ENCODE peak calls at places on chromosomes 6 and 20, in eight cellular contexts. O is ovary, K is brain pericyte, T is neuronal stem cell, E is Right ventricle myocardium superior, C is EH, S is NCI-H1092 treated with DMSO at 0.1 percent for 48 hours, Y is stomach. N is an unnamed sample.

GRCh38 chr20:33929917-33930316 is 63.8 kb upstream of the RALY start:
- DNase-seq in K (no peak), T (no peak), O (no peak), Y (no peak), C (no peak), S (no peak), E (no peak), N (no peak)

GRCh38 chr6:68167604-68168003 is 467.5 kb upstream of the ADGRB3 start:
- DNase-seq in T (no peak), S (no peak), E (no peak), O (no peak), K (no peak), Y (no peak), C (no peak), N (no peak)

GRCh38 chr20:38874460-38875169 is 51.6 kb upstream of the FAM83D start:
- DNase-seq in Y (no peak), S (no peak), C (no peak), E (no peak), K (no peak), T (no peak), O (no peak), N (no peak)

GRCh38 chr20:41734506-41734945 is 116.3 kb upstream of the CHD6 start:
- DNase-seq in E (no peak), O (no peak), K (no peak), S (peak; percentile 32), T (peak; percentile 36), Y (peak; percentile 49), C (peak; percentile 51), N (peak; percentile 42)

GRCh38 chr6:167702241-167702827 is 124.4 kb upstream of the AFDN start:
- DNase-seq in Y (no peak), C (no peak), K (no peak), O (no peak), S (no peak), E (no peak), T (no peak), N (no peak)

GRCh38 chr6:5905431-5906339 is 101.0 kb downstream of the NRN1 start:
- DNase-seq in S (no peak), E (peak; percentile 85), C (peak; percentile 90), T (no peak), Y (peak; percentile 36), K (peak; percentile 5), O (no peak), N (no peak)

GRCh38 chr6:30002871-30003270 is 58.2 kb upstream of the POLR1H start:
- DNase-seq in K (no peak), C (peak; percentile 58), T (no peak), S (no peak), Y (no peak), E (no peak), O (no peak), N (no peak)

GRCh38 chr6:26521485-26522391 is 16.4 kb upstream of the HMGN4 start:
- DNase-seq in K (peak; percentile 39), T (peak; percentile 81), C (peak; percentile 82), S (peak; percentile 67), O (peak; percentile 82), Y (peak; percentile 75), E (peak; percentile 90), N (no peak)

GRCh38 chr20:44491635-44492395 is 16.1 kb downstream of the TTPAL start:
- DNase-seq in C (peak; percentile 84), T (no peak), S (no peak), E (no peak), O (no peak), K (no peak), Y (no peak), N (no peak)

GRCh38 chr20:14510341-14510740 is 172.9 kb upstream of the FLRT3 start:
- DNase-seq in E (no peak), Y (no peak), O (no peak), K (no peak), T (no peak), S (no peak), C (no peak), N (no peak)

GRCh38 chr6:12001004-12001705 is 11.0 kb upstream of the HIVEP1 start:
- DNase-seq in S (no peak), Y (no peak), T (no peak), C (no peak), O (no peak), K (no peak), E (peak; percentile 47), N (no peak)

N was measured in iPS DF 19.7.